ENCODE peak calls at places on chromosome 15, in seven cellular contexts. One of them, this sample, is unnamed.

GRCh38 chr15:35308802-35309201 is 223.7 kb upstream of the NANOGP8 start:
- DNase-seq in SK-N-SH: no peak
- DNase-seq in sigmoid colon: peak
- DNase-seq in tibial nerve: no peak
- DNase-seq in stomach: no peak
- DNase-seq in transverse colon: peak
- DNase-seq in HepG2: no peak
- DNase-seq in this sample: no peak

GRCh38 chr15:85109333-85109732 is 127.7 kb downstream of the PDE8A start:
- DNase-seq in SK-N-SH: no peak
- DNase-seq in sigmoid colon: no peak
- DNase-seq in tibial nerve: no peak
- DNase-seq in stomach: no peak
- DNase-seq in transverse colon: no peak
- DNase-seq in HepG2: no peak
- DNase-seq in this sample: no peak

GRCh38 chr15:68658151-68658550 is 79.4 kb downstream of the CORO2B start:
- DNase-seq in SK-N-SH: no peak
- DNase-seq in sigmoid colon: peak
- DNase-seq in tibial nerve: no peak
- DNase-seq in stomach: no peak
- DNase-seq in transverse colon: no peak
- DNase-seq in HepG2: no peak
- DNase-seq in this sample: no peak

GRCh38 chr15:82108489-82109078 is 62.8 kb upstream of the MEX3B start:
- DNase-seq in SK-N-SH: peak
- DNase-seq in sigmoid colon: peak
- DNase-seq in tibial nerve: no peak
- DNase-seq in stomach: peak
- DNase-seq in transverse colon: peak
- DNase-seq in HepG2: peak
- DNase-seq in this sample: no peak

GRCh38 chr15:90174140-90174891 is 26.8 kb upstream of the SEMA4B start:
- DNase-seq in SK-N-SH: peak
- DNase-seq in sigmoid colon: peak
- DNase-seq in tibial nerve: peak
- DNase-seq in stomach: peak
- DNase-seq in transverse colon: peak
- DNase-seq in HepG2: no peak
- DNase-seq in this sample: peak

GRCh38 chr15:36186376-36186775 is 393.1 kb upstream of the CDIN1 start:
- DNase-seq in SK-N-SH: no peak
- DNase-seq in sigmoid colon: no peak
- DNase-seq in tibial nerve: no peak
- DNase-seq in stomach: no peak
- DNase-seq in transverse colon: no peak
- DNase-seq in HepG2: no peak
- DNase-seq in this sample: no peak

GRCh38 chr15:56467626-56468025 is 2.7 kb upstream of the MNS1 start:
- DNase-seq in SK-N-SH: no peak
- DNase-seq in sigmoid colon: no peak
- DNase-seq in tibial nerve: no peak
- DNase-seq in stomach: no peak
- DNase-seq in transverse colon: no peak
- DNase-seq in HepG2: no peak
- DNase-seq in this sample: no peak

GRCh38 chr15:43518073-43518761 is 809 bp downstream of the MAP1A start:
- DNase-seq in SK-N-SH: peak
- DNase-seq in sigmoid colon: no peak
- DNase-seq in tibial nerve: no peak
- DNase-seq in stomach: no peak
- DNase-seq in transverse colon: no peak
- DNase-seq in HepG2: no peak
- DNase-seq in this sample: no peak

GRCh38 chr15:71128939-71129562 is 13.8 kb downstream of the THSD4 start:
- DNase-seq in SK-N-SH: no peak
- DNase-seq in sigmoid colon: no peak
- DNase-seq in tibial nerve: no peak
- DNase-seq in stomach: no peak
- DNase-seq in transverse colon: no peak
- DNase-seq in HepG2: no peak
- DNase-seq in this sample: no peak

GRCh38 chr15:36517758-36518157 is 61.7 kb upstream of the CDIN1 start:
- DNase-seq in SK-N-SH: no peak
- DNase-seq in sigmoid colon: no peak
- DNase-seq in tibial nerve: no peak
- DNase-seq in stomach: no peak
- DNase-seq in transverse colon: no peak
- DNase-seq in HepG2: no peak
- DNase-seq in this sample: no peak

GRCh38 chr15:38843736-38844590 is 279.3 kb upstream of the RASGRP1 start:
- DNase-seq in SK-N-SH: no peak
- DNase-seq in sigmoid colon: no peak
- DNase-seq in tibial nerve: no peak
- DNase-seq in stomach: no peak
- DNase-seq in transverse colon: no peak
- DNase-seq in HepG2: no peak
- DNase-seq in this sample: no peak

GRCh38 chr15:90881181-90881977 is 2.9 kb upstream of the FES start:
- DNase-seq in SK-N-SH: no peak
- DNase-seq in sigmoid colon: no peak
- DNase-seq in tibial nerve: no peak
- DNase-seq in stomach: no peak
- DNase-seq in transverse colon: no peak
- DNase-seq in HepG2: no peak
- DNase-seq in this sample: no peak

GRCh38 chr15:89203705-89204273 is 17.6 kb downstream of the RLBP1 start:
- DNase-seq in SK-N-SH: no peak
- DNase-seq in sigmoid colon: no peak
- DNase-seq in tibial nerve: no peak
- DNase-seq in stomach: no peak
- DNase-seq in transverse colon: no peak
- DNase-seq in HepG2: no peak
- DNase-seq in this sample: no peak

GRCh38 chr15:26771917-26772587 is 814 bp downstream of the GABRB3 start:
- DNase-seq in SK-N-SH: peak
- DNase-seq in sigmoid colon: no peak
- DNase-seq in tibial nerve: no peak
- DNase-seq in stomach: no peak
- DNase-seq in transverse colon: no peak
- DNase-seq in HepG2: no peak
- DNase-seq in this sample: no peak

GRCh38 chr15:75452968-75453702 is 1.6 kb upstream of the SIN3A start:
- DNase-seq in SK-N-SH: no peak
- DNase-seq in sigmoid colon: peak
- DNase-seq in tibial nerve: peak
- DNase-seq in stomach: peak
- DNase-seq in transverse colon: peak
- DNase-seq in HepG2: peak
- DNase-seq in this sample: peak

GRCh38 chr15:42194502-42194901 is 13.6 kb downstream of the VPS39 start:
- DNase-seq in SK-N-SH: no peak
- DNase-seq in sigmoid colon: no peak
- DNase-seq in tibial nerve: no peak
- DNase-seq in stomach: no peak
- DNase-seq in transverse colon: peak
- DNase-seq in HepG2: peak
- DNase-seq in this sample: no peak

GRCh38 chr15:48389701-48390143 is 58.5 kb downstream of the DUT start:
- DNase-seq in SK-N-SH: no peak
- DNase-seq in sigmoid colon: peak
- DNase-seq in tibial nerve: no peak
- DNase-seq in stomach: no peak
- DNase-seq in transverse colon: no peak
- DNase-seq in HepG2: no peak
- DNase-seq in this sample: no peak

GRCh38 chr15:69903476-69904295 is 194.0 kb downstream of the TLE3 start:
- DNase-seq in SK-N-SH: no peak
- DNase-seq in sigmoid colon: no peak
- DNase-seq in tibial nerve: no peak
- DNase-seq in stomach: no peak
- DNase-seq in transverse colon: no peak
- DNase-seq in HepG2: no peak
- DNase-seq in this sample: no peak

GRCh38 chr15:74399511-74400312 is 32.3 kb upstream of the CYP11A1 start:
- DNase-seq in SK-N-SH: no peak
- DNase-seq in sigmoid colon: no peak
- DNase-seq in tibial nerve: no peak
- DNase-seq in stomach: no peak
- DNase-seq in transverse colon: peak
- DNase-seq in HepG2: no peak
- DNase-seq in this sample: no peak
- H3K4me3 ChIP-seq in SK-N-SH: no peak
- H3K4me3 ChIP-seq in sigmoid colon: no peak
- H3K4me3 ChIP-seq in tibial nerve: no peak
- H3K4me3 ChIP-seq in stomach: no peak
- H3K4me3 ChIP-seq in transverse colon: no peak
- H3K4me3 ChIP-seq in HepG2: no peak
- H3K4me3 ChIP-seq in this sample: no peak

GRCh38 chr15:40754883-40755815 is at the start of gene RMDN3:
- DNase-seq in SK-N-SH: peak
- DNase-seq in sigmoid colon: peak
- DNase-seq in tibial nerve: peak
- DNase-seq in stomach: peak
- DNase-seq in transverse colon: peak
- DNase-seq in HepG2: peak
- DNase-seq in this sample: peak
- TF ChIP-seq EP300 in SK-N-SH: no peak
- TF ChIP-seq EP300 in sigmoid colon: no peak
- TF ChIP-seq EP300 in tibial nerve: peak
- TF ChIP-seq EP300 in stomach: no peak
- TF ChIP-seq EP300 in transverse colon: no peak
- TF ChIP-seq EP300 in HepG2: no peak
- TF ChIP-seq EP300 in this sample: no peak

GRCh38 chr15:57746752-57747151 is 40.2 kb downstream of the POLR2M start:
- DNase-seq in SK-N-SH: no peak
- DNase-seq in sigmoid colon: no peak
- DNase-seq in tibial nerve: no peak
- DNase-seq in stomach: no peak
- DNase-seq in transverse colon: no peak
- DNase-seq in HepG2: no peak
- DNase-seq in this sample: no peak
- H3K4me3 ChIP-seq in SK-N-SH: no peak
- H3K4me3 ChIP-seq in sigmoid colon: peak
- H3K4me3 ChIP-seq in tibial nerve: peak
- H3K4me3 ChIP-seq in stomach: peak
- H3K4me3 ChIP-seq in transverse colon: peak
- H3K4me3 ChIP-seq in HepG2: peak
- H3K4me3 ChIP-seq in this sample: peak

GRCh38 chr15:97114900-97115763 is 784.6 kb downstream of the NR2F2 start:
- DNase-seq in SK-N-SH: no peak
- DNase-seq in sigmoid colon: no peak
- DNase-seq in tibial nerve: no peak
- DNase-seq in stomach: no peak
- DNase-seq in transverse colon: no peak
- DNase-seq in HepG2: no peak
- DNase-seq in this sample: no peak
- TF ChIP-seq EP300 in SK-N-SH: no peak
- TF ChIP-seq EP300 in sigmoid colon: no peak
- TF ChIP-seq EP300 in tibial nerve: no peak
- TF ChIP-seq EP300 in stomach: no peak
- TF ChIP-seq EP300 in transverse colon: no peak
- TF ChIP-seq EP300 in HepG2: no peak
- TF ChIP-seq EP300 in this sample: no peak

GRCh38 chr15:66886241-66886675 is 179.1 kb upstream of the SMAD3 start:
- DNase-seq in SK-N-SH: no peak
- DNase-seq in sigmoid colon: peak
- DNase-seq in tibial nerve: no peak
- DNase-seq in stomach: no peak
- DNase-seq in transverse colon: no peak
- DNase-seq in HepG2: no peak
- DNase-seq in this sample: peak
- H3K4me3 ChIP-seq in SK-N-SH: no peak
- H3K4me3 ChIP-seq in sigmoid colon: no peak
- H3K4me3 ChIP-seq in tibial nerve: no peak
- H3K4me3 ChIP-seq in stomach: no peak
- H3K4me3 ChIP-seq in transverse colon: no peak
- H3K4me3 ChIP-seq in HepG2: no peak
- H3K4me3 ChIP-seq in this sample: no peak

GRCh38 chr15:94370197-94370987 is 139.0 kb downstream of the MCTP2 start:
- DNase-seq in SK-N-SH: no peak
- DNase-seq in sigmoid colon: no peak
- DNase-seq in tibial nerve: no peak
- DNase-seq in stomach: no peak
- DNase-seq in transverse colon: no peak
- DNase-seq in HepG2: no peak
- DNase-seq in this sample: no peak
- TF ChIP-seq EP300 in SK-N-SH: no peak
- TF ChIP-seq EP300 in sigmoid colon: no peak
- TF ChIP-seq EP300 in tibial nerve: no peak
- TF ChIP-seq EP300 in stomach: no peak
- TF ChIP-seq EP300 in transverse colon: no peak
- TF ChIP-seq EP300 in HepG2: no peak
- TF ChIP-seq EP300 in this sample: no peak

GRCh38 chr15:66713843-66714508 is 11.9 kb downstream of the SMAD6 start:
- DNase-seq in SK-N-SH: no peak
- DNase-seq in sigmoid colon: no peak
- DNase-seq in tibial nerve: no peak
- DNase-seq in stomach: no peak
- DNase-seq in transverse colon: peak
- DNase-seq in HepG2: no peak
- DNase-seq in this sample: no peak
- H3K4me3 ChIP-seq in SK-N-SH: no peak
- H3K4me3 ChIP-seq in sigmoid colon: no peak
- H3K4me3 ChIP-seq in tibial nerve: no peak
- H3K4me3 ChIP-seq in stomach: no peak
- H3K4me3 ChIP-seq in transverse colon: no peak
- H3K4me3 ChIP-seq in HepG2: no peak
- H3K4me3 ChIP-seq in this sample: no peak

This sample was measured in suprapubic skin.